ENCODE peak calls at places on chromosomes 16 and 17, in four cellular contexts. Z is astrocyte, P is hepatocyte, F is tibial nerve. D is an unnamed sample.
A peak's percentile ranks its signal among the peaks of the same experiment; 100 is the strongest.

GRCh38 chr16:46817961-46818360 is 13.0 kb downstream of the C16orf87 start:
- DNase-seq in Z (peak; percentile 33), P (no peak), F (no peak), D (no peak)

GRCh38 chr16:89828199-89828869 is at the start of gene SPIRE2:
- DNase-seq in Z (peak; percentile 42), P (peak; percentile 94), F (peak; percentile 38), D (no peak)

GRCh38 chr17:16463341-16464000 is 28.5 kb downstream of the LRRC75A start:
- DNase-seq in Z (peak; percentile 26), P (peak; percentile 73), F (no peak), D (no peak)

GRCh38 chr16:55912022-55912421 is 36.8 kb upstream of the CES5A start:
- DNase-seq in Z (no peak), P (no peak), F (no peak), D (no peak)

GRCh38 chr16:1325673-1326371 is 7.6 kb upstream of the BAIAP3 start:
- DNase-seq in Z (no peak), P (no peak), F (no peak), D (no peak)

GRCh38 chr17:79843475-79843916 is 4.3 kb upstream of the CBX4 start:
- DNase-seq in Z (no peak), P (peak; percentile 51), F (no peak), D (no peak)

GRCh38 chr17:45768000-45768399 is 16.1 kb upstream of the CRHR1 start:
- DNase-seq in Z (no peak), P (no peak), F (no peak), D (no peak)

GRCh38 chr17:66661411-66661843 is 173.5 kb upstream of the CACNG5 start:
- DNase-seq in Z (peak; percentile 53), P (no peak), F (no peak), D (no peak)

GRCh38 chr16:84752600-84752999 is 52.8 kb downstream of the USP10 start:
- DNase-seq in Z (no peak), P (no peak), F (no peak), D (no peak)

GRCh38 chr17:73340093-73340596 is 28.3 kb upstream of the CDC42EP4 start:
- DNase-seq in Z (peak; percentile 89), P (peak; percentile 58), F (no peak), D (no peak)

GRCh38 chr17:79944251-79944812 is 91.3 kb downstream of the TBC1D16 start:
- DNase-seq in Z (no peak), P (no peak), F (no peak), D (no peak)

GRCh38 chr16:4477966-4478365 is 1.8 kb downstream of the HMOX2 start:
- DNase-seq in Z (peak; percentile 62), P (no peak), F (peak; percentile 33), D (no peak)

GRCh38 chr16:51155901-51156810 is 5.1 kb upstream of the SALL1 start:
- DNase-seq in Z (peak; percentile 73), P (peak; percentile 26), F (no peak), D (no peak)

GRCh38 chr16:85227924-85228462 is 115.7 kb upstream of the CIBAR2 start:
- DNase-seq in Z (peak; percentile 74), P (peak; percentile 60), F (no peak), D (no peak)

DNA sequence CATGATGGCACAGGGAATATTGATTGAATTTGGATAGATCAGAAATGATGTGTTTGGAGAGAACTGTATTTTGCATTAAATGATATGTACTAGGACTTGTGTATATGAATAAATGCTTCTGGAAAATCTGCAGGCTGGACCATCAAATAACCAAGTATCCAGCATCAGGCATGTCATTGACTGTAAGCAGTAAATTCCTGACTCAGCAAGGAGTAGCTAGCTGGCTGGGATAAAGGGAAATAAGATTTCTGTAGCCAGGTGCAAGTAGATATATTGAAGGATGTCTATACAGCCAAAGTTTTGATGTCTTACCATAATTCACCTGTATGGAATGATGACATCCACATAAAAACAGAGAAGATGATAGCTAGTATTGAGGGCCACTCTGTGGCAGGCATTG is 809.6 kb downstream of the CDH11 start:
- DNase-seq in Z (no peak), P (no peak), F (no peak), D (no peak)
- H3K4me1 ChIP-seq in Z (no peaks in the 10 kb centered on the region), P (no peaks in the 10 kb centered on the region), F (no peaks in the 10 kb centered on the region), D (no peaks in the 10 kb centered on the region)

DNA sequence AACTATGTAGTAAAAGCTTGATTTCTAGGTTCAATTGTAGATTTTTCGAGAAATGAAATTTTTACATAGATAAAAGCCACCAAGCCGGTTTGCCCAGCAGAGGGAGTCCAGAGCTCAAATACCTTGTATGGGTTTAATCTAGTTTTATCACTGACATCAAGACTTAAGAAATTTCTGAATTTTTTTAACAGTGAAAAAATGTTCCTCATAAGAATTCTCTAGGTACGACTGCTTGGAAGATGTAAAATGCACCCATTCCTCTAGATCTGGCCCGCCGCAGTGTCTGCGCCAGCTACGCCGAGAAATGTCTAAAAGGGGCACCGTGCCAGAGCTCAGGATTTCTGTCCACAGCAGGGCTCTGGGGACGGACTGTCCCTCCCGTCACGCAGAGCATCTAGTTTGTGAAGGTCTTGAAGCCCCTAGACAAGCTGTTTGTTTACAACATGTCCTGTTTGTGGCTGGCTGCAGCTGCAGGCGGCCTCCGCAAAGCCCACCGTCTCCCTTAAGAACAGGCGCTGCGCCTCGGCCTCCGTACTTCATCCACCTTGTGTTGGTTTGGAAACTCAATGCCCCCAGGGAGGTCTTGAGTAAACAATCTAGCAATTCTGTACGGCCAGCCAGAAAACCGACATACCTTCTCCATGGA is 24.8 kb downstream of the MAP1LC3B start:
- DNase-seq in Z (peak; percentile 30), P (peak; percentile 52), F (peak; percentile 75), D (no peak)
- H3K36me3 ChIP-seq in Z (peaks cover 20% of the 10 kb centered on the region), P (no peaks in the 10 kb centered on the region), F (peaks cover 2% of the 10 kb centered on the region), D (peaks cover 22% of the 10 kb centered on the region)

DNA sequence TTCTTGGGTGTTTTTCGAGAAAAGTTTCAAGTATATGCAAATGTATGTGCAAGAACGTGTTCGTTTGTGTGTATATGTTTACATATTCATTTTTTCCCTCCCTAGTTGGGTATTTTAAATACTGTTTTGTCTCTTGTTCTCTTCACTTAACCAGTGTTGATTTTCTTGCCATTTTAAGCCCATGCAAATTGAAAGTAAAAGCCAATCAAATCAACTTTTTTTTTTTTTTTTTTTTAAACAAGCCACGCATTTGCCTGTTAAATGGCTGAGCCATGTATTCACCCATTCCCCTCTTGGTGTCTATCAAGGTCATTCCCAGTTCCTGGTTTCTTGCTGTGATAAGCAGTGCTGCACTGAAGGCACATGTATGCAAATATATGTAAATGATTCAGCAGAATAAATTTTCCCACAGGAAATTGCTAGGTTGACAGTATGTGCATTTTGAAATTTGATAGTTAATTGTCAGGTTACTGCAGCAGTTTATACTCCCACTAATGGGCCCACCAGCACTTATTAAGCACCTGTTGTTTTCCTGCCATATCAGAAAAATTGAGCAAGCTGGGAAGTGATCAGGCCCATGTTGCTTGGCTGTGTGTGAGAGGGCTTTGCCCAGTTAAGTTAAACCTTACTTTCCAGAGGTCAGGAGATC is 12.3 kb downstream of the ABCC1 start:
- DNase-seq in Z (no peak), P (no peak), F (no peak), D (no peak)
- H3K4me1 ChIP-seq in Z (peaks cover 16% of the 10 kb centered on the region), P (peaks cover under 1% of the 10 kb centered on the region), F (peaks cover 35% of the 10 kb centered on the region), D (peaks cover 10% of the 10 kb centered on the region)

GRCh38 chr16:87415441-87415840 is 23.3 kb downstream of the MAP1LC3B start:
- DNase-seq in Z (no peak), P (no peak), F (no peak), D (no peak)
- H3K36me3 ChIP-seq in Z (peaks cover 19% of the 10 kb centered on the region), P (no peaks in the 10 kb centered on the region), F (no peaks in the 10 kb centered on the region), D (peaks cover 31% of the 10 kb centered on the region)

DNA sequence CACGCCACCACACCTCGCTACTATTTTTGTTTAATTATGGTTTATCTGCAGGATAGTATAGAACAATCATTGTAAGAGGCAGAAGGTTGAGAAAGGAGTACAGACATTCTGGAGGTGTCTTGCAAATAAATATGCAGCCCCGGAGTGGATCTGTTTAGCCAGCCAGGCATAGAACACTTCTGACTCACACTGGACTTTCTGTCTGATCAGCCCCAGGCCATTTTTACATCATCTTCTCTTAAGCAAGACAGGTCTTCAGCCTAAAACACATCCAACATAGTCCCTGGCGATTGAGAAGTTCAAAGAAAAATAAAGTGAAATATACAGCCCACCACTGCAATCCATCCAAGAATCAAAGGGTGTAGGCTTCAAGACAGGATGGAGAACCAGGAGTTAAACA is 81.4 kb downstream of the XYLT1 start:
- DNase-seq in Z (peak; percentile 44), P (no peak), F (no peak), D (no peak)
- H3K4me1 ChIP-seq in Z (peaks cover 4% of the 10 kb centered on the region), P (peaks cover 12% of the 10 kb centered on the region), F (peaks cover 18% of the 10 kb centered on the region), D (peaks cover 11% of the 10 kb centered on the region)

DNA sequence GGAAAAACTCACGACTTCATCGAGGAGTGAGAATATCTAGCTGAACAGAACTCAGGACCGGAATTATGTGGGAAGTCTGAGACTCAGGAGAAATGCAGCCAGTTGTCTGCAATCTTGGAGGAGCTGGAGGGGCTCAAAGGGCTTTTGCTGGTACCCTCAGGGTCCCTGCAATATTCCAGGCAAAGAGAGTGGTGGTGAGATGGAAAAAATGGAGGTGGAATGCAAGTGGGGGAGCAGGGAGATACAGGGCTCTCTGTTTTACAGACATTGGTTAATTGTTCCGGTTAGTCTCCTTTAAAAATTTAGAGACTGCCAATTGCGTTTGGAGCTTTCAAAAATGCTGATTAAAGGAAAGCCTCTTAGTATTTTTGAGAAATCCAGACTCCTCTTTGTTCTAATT is 18.2 kb upstream of the HP start:
- DNase-seq in Z (no peak), P (no peak), F (no peak), D (no peak)
- H3K36me3 ChIP-seq in Z (no peaks in the 10 kb centered on the region), P (no peaks in the 10 kb centered on the region), F (no peaks in the 10 kb centered on the region), D (no peaks in the 10 kb centered on the region)

GRCh38 chr16:65838001-65838400 is 528.5 kb upstream of the CDH5 start:
- DNase-seq in Z (no peak), P (no peak), F (no peak), D (no peak)
- H3K4me1 ChIP-seq in Z (no peaks in the 10 kb centered on the region), P (peaks cover 3% of the 10 kb centered on the region), F (no peaks in the 10 kb centered on the region), D (no peaks in the 10 kb centered on the region)

GRCh38 chr17:4208228-4208627 is 55.6 kb downstream of the ANKFY1 start:
- DNase-seq in Z (no peak), P (no peak), F (no peak), D (no peak)
- H3K36me3 ChIP-seq in Z (peaks cover 20% of the 10 kb centered on the region), P (no peaks in the 10 kb centered on the region), F (no peaks in the 10 kb centered on the region), D (peaks cover 7% of the 10 kb centered on the region)